ENCODE peak calls at places on chromosomes 6 and 20, in four cellular contexts. M is CD4-positive, alpha-beta T cell; P is activated CD8-positive, alpha-beta T cell treated with anti-CD3 and anti-CD28 coated beads for 36 hours; Y is GM20000. E is an unnamed sample.

GRCh38 chr6:73983367-73983766 is 287.4 kb downstream of the CD109 start:
- DNase-seq in P (no peak), M (no peak), Y (no peak), E (no peak)

GRCh38 chr20:36468149-36469000 is 72.9 kb upstream of the MYL9 start:
- DNase-seq in Y (no peak), P (no peak), M (no peak), E (no peak)

GRCh38 chr6:158646023-158646888 is 1.7 kb upstream of the DYNLT1 start:
- DNase-seq in M (no peak), P (no peak), Y (no peak), E (no peak)

GRCh38 chr6:126773122-126773805 is 345.2 kb upstream of the RSPO3 start:
- DNase-seq in Y (no peak), P (no peak), M (no peak), E (no peak)

GRCh38 chr6:158040051-158040803 is 58.6 kb downstream of the SYNJ2 start:
- DNase-seq in Y (peak; percentile 58), M (no peak), P (peak; percentile 60), E (peak; percentile 31)

GRCh38 chr6:24910331-24910849 is 25.4 kb downstream of the RIPOR2 start:
- DNase-seq in P (peak; percentile 65), Y (peak; percentile 62), M (no peak), E (no peak)

GRCh38 chr20:58944610-58945009 is 36.4 kb upstream of the NELFCD start:
- DNase-seq in Y (no peak), M (no peak), P (no peak), E (no peak)

GRCh38 chr20:23308024-23308423 is 42.6 kb upstream of the NXT1 start:
- DNase-seq in Y (no peak), P (no peak), M (no peak), E (no peak)

GRCh38 chr6:137832110-137832509 is 34.9 kb upstream of the TNFAIP3 start:
- DNase-seq in P (no peak), M (no peak), Y (no peak), E (no peak)

GRCh38 chr6:36350681-36351091 is 14.0 kb upstream of the BNIP5 start:
- DNase-seq in Y (no peak), M (no peak), P (no peak), E (no peak)

GRCh38 chr6:141265748-141266647 is 866.7 kb upstream of the GJE1 start:
- DNase-seq in Y (no peak), P (no peak), M (no peak), E (no peak)

GRCh38 chr6:2450546-2450945 is 205.1 kb upstream of the GMDS start:
- DNase-seq in P (no peak), Y (no peak), M (no peak), E (no peak)

GRCh38 chr20:8853805-8854338 is 215.0 kb upstream of the PLCB4 start:
- DNase-seq in M (no peak), P (peak; percentile 2), Y (peak; percentile 45), E (no peak)

GRCh38 chr6:122289721-122290501 is 109.5 kb upstream of the HSF2 start:
- DNase-seq in M (no peak), P (no peak), Y (no peak), E (no peak)

GRCh38 chr20:24297928-24298327 is 171.5 kb upstream of the SYNDIG1 start:
- DNase-seq in P (no peak), M (no peak), Y (no peak), E (no peak)

GRCh38 chr6:138428943-138429616 is 25.1 kb downstream of the HEBP2 start:
- DNase-seq in M (no peak), P (no peak), Y (peak; percentile 77), E (no peak)

GRCh38 chr20:49909499-49910339 is 5.6 kb downstream of the SPATA2 start:
- DNase-seq in P (no peak), M (no peak), Y (no peak), E (no peak)

GRCh38 chr20:14512856-14513255 is 175.4 kb upstream of the FLRT3 start:
- DNase-seq in M (no peak), Y (no peak), P (no peak), E (no peak)

GRCh38 chr20:63703976-63704748 is 3.6 kb downstream of the ARFRP1 start:
- DNase-seq in Y (peak; percentile 6), P (no peak), M (no peak), E (no peak)

GRCh38 chr6:129345890-129346289 is 364.1 kb downstream of the ARHGAP18 start:
- DNase-seq in P (no peak), Y (no peak), M (no peak), E (no peak)

E was measured in activated T-helper 1 cell treated with anti-CD3 and anti-CD28 coated beads, Interleukin-12 subunit alpha, Interleukin-12 subunit beta, Interleukin-2, Interleukin-4 antibody, amounts not matched to agents 30 ng/mL and 10 ng/mL and 1 ng/mL, durations not matched to agents 14 hours and 24 hours and 36 hours.